ENCODE peak calls at places on chromosomes 12 and 14, in nine cellular contexts. One of them, this sample, is unnamed.

GRCh38 chr12:24231298-24231697 is 281.8 kb upstream of the SOX5 start:
- DNase-seq in neural progenitor cell: no peak
- DNase-seq in activated CD4-positive, alpha-beta T cell treated with anti-CD3 and anti-CD28 coated beads, Interleukin-2, amount 10 ng/mL, durations not matched to agents 7 days and 5 days: no peak
- DNase-seq in Calu3: no peak
- DNase-seq in stimulated activated CD4-positive, alpha-beta T cell treated with anti-CD3 and anti-CD28 coated beads, Interleukin-2, amount 100 ng/mL, for 48 hours: no peak
- DNase-seq in NCI-H146: no peak
- DNase-seq in activated CD8-positive, alpha-beta memory T cell treated with anti-CD3 and anti-CD28 coated beads, Interleukin-2, amount 50 U/mL, for 4 hours: no peak
- DNase-seq in activated naive CD4-positive, alpha-beta T cell treated with anti-CD3 and anti-CD28 coated beads for 36 hours: no peak
- DNase-seq in mesothelial cell of epicardium: no peak
- DNase-seq in this sample: no peak

GRCh38 chr14:90114554-90114953 is 52.8 kb downstream of the KCNK13 start:
- DNase-seq in neural progenitor cell: peak; percentile 34
- DNase-seq in NCI-H146: peak; percentile 57
- DNase-seq in activated CD8-positive, alpha-beta memory T cell treated with anti-CD3 and anti-CD28 coated beads, Interleukin-2, amount 50 U/mL, for 4 hours: no peak
- DNase-seq in mesothelial cell of epicardium: no peak
- DNase-seq in stimulated activated CD4-positive, alpha-beta T cell treated with anti-CD3 and anti-CD28 coated beads, Interleukin-2, amount 100 ng/mL, for 48 hours: no peak
- DNase-seq in activated CD4-positive, alpha-beta T cell treated with anti-CD3 and anti-CD28 coated beads, Interleukin-2, amount 10 ng/mL, durations not matched to agents 7 days and 5 days: no peak
- DNase-seq in Calu3: no peak
- DNase-seq in activated naive CD4-positive, alpha-beta T cell treated with anti-CD3 and anti-CD28 coated beads for 36 hours: no peak
- DNase-seq in this sample: no peak

GRCh38 chr12:31897791-31898503 is 61.3 kb upstream of the RESF1 start:
- DNase-seq in activated naive CD4-positive, alpha-beta T cell treated with anti-CD3 and anti-CD28 coated beads for 36 hours: no peak
- DNase-seq in activated CD8-positive, alpha-beta memory T cell treated with anti-CD3 and anti-CD28 coated beads, Interleukin-2, amount 50 U/mL, for 4 hours: peak; percentile 32
- DNase-seq in mesothelial cell of epicardium: no peak
- DNase-seq in stimulated activated CD4-positive, alpha-beta T cell treated with anti-CD3 and anti-CD28 coated beads, Interleukin-2, amount 100 ng/mL, for 48 hours: no peak
- DNase-seq in activated CD4-positive, alpha-beta T cell treated with anti-CD3 and anti-CD28 coated beads, Interleukin-2, amount 10 ng/mL, durations not matched to agents 7 days and 5 days: no peak
- DNase-seq in neural progenitor cell: peak; percentile 29
- DNase-seq in NCI-H146: peak; percentile 58
- DNase-seq in Calu3: peak; percentile 70
- DNase-seq in this sample: peak; percentile 21

GRCh38 chr14:30751646-30752416 is 122.5 kb upstream of the COCH start:
- DNase-seq in mesothelial cell of epicardium: no peak
- DNase-seq in Calu3: no peak
- DNase-seq in activated CD8-positive, alpha-beta memory T cell treated with anti-CD3 and anti-CD28 coated beads, Interleukin-2, amount 50 U/mL, for 4 hours: no peak
- DNase-seq in stimulated activated CD4-positive, alpha-beta T cell treated with anti-CD3 and anti-CD28 coated beads, Interleukin-2, amount 100 ng/mL, for 48 hours: no peak
- DNase-seq in activated CD4-positive, alpha-beta T cell treated with anti-CD3 and anti-CD28 coated beads, Interleukin-2, amount 10 ng/mL, durations not matched to agents 7 days and 5 days: no peak
- DNase-seq in NCI-H146: peak; percentile 12
- DNase-seq in activated naive CD4-positive, alpha-beta T cell treated with anti-CD3 and anti-CD28 coated beads for 36 hours: peak; percentile 13
- DNase-seq in neural progenitor cell: no peak
- DNase-seq in this sample: no peak

GRCh38 chr14:73180385-73180805 is 44.1 kb downstream of the PSEN1 start:
- DNase-seq in NCI-H146: no peak
- DNase-seq in mesothelial cell of epicardium: no peak
- DNase-seq in activated CD4-positive, alpha-beta T cell treated with anti-CD3 and anti-CD28 coated beads, Interleukin-2, amount 10 ng/mL, durations not matched to agents 7 days and 5 days: no peak
- DNase-seq in stimulated activated CD4-positive, alpha-beta T cell treated with anti-CD3 and anti-CD28 coated beads, Interleukin-2, amount 100 ng/mL, for 48 hours: no peak
- DNase-seq in neural progenitor cell: no peak
- DNase-seq in activated naive CD4-positive, alpha-beta T cell treated with anti-CD3 and anti-CD28 coated beads for 36 hours: no peak
- DNase-seq in Calu3: no peak
- DNase-seq in activated CD8-positive, alpha-beta memory T cell treated with anti-CD3 and anti-CD28 coated beads, Interleukin-2, amount 50 U/mL, for 4 hours: no peak
- DNase-seq in this sample: no peak

GRCh38 chr12:119176267-119177055 is 2.3 kb upstream of the HSPB8 start:
- DNase-seq in stimulated activated CD4-positive, alpha-beta T cell treated with anti-CD3 and anti-CD28 coated beads, Interleukin-2, amount 100 ng/mL, for 48 hours: no peak
- DNase-seq in Calu3: peak; percentile 81
- DNase-seq in mesothelial cell of epicardium: peak; percentile 76
- DNase-seq in neural progenitor cell: peak; percentile 60
- DNase-seq in activated CD8-positive, alpha-beta memory T cell treated with anti-CD3 and anti-CD28 coated beads, Interleukin-2, amount 50 U/mL, for 4 hours: no peak
- DNase-seq in activated naive CD4-positive, alpha-beta T cell treated with anti-CD3 and anti-CD28 coated beads for 36 hours: no peak
- DNase-seq in activated CD4-positive, alpha-beta T cell treated with anti-CD3 and anti-CD28 coated beads, Interleukin-2, amount 10 ng/mL, durations not matched to agents 7 days and 5 days: no peak
- DNase-seq in NCI-H146: peak; percentile 84
- DNase-seq in this sample: peak; percentile 61

GRCh38 chr12:31324845-31325523 is 966 bp downstream of the SINHCAF start:
- DNase-seq in stimulated activated CD4-positive, alpha-beta T cell treated with anti-CD3 and anti-CD28 coated beads, Interleukin-2, amount 100 ng/mL, for 48 hours: peak; percentile 30
- DNase-seq in activated CD8-positive, alpha-beta memory T cell treated with anti-CD3 and anti-CD28 coated beads, Interleukin-2, amount 50 U/mL, for 4 hours: peak; percentile 47
- DNase-seq in mesothelial cell of epicardium: peak; percentile 54
- DNase-seq in Calu3: peak; percentile 50
- DNase-seq in activated CD4-positive, alpha-beta T cell treated with anti-CD3 and anti-CD28 coated beads, Interleukin-2, amount 10 ng/mL, durations not matched to agents 7 days and 5 days: peak; percentile 52
- DNase-seq in NCI-H146: peak; percentile 87
- DNase-seq in neural progenitor cell: peak; percentile 72
- DNase-seq in activated naive CD4-positive, alpha-beta T cell treated with anti-CD3 and anti-CD28 coated beads for 36 hours: peak; percentile 46
- DNase-seq in this sample: peak; percentile 32

GRCh38 chr14:34081576-34082136 is 130.8 kb upstream of the EGLN3 start:
- DNase-seq in activated naive CD4-positive, alpha-beta T cell treated with anti-CD3 and anti-CD28 coated beads for 36 hours: no peak
- DNase-seq in NCI-H146: no peak
- DNase-seq in neural progenitor cell: no peak
- DNase-seq in activated CD4-positive, alpha-beta T cell treated with anti-CD3 and anti-CD28 coated beads, Interleukin-2, amount 10 ng/mL, durations not matched to agents 7 days and 5 days: no peak
- DNase-seq in stimulated activated CD4-positive, alpha-beta T cell treated with anti-CD3 and anti-CD28 coated beads, Interleukin-2, amount 100 ng/mL, for 48 hours: no peak
- DNase-seq in mesothelial cell of epicardium: no peak
- DNase-seq in activated CD8-positive, alpha-beta memory T cell treated with anti-CD3 and anti-CD28 coated beads, Interleukin-2, amount 50 U/mL, for 4 hours: no peak
- DNase-seq in Calu3: peak; percentile 42
- DNase-seq in this sample: peak; percentile 88

GRCh38 chr12:76883151-76883550 is 4.3 kb upstream of the CSRP2 start:
- DNase-seq in NCI-H146: no peak
- DNase-seq in neural progenitor cell: no peak
- DNase-seq in mesothelial cell of epicardium: no peak
- DNase-seq in activated CD8-positive, alpha-beta memory T cell treated with anti-CD3 and anti-CD28 coated beads, Interleukin-2, amount 50 U/mL, for 4 hours: no peak
- DNase-seq in Calu3: no peak
- DNase-seq in stimulated activated CD4-positive, alpha-beta T cell treated with anti-CD3 and anti-CD28 coated beads, Interleukin-2, amount 100 ng/mL, for 48 hours: no peak
- DNase-seq in activated CD4-positive, alpha-beta T cell treated with anti-CD3 and anti-CD28 coated beads, Interleukin-2, amount 10 ng/mL, durations not matched to agents 7 days and 5 days: no peak
- DNase-seq in activated naive CD4-positive, alpha-beta T cell treated with anti-CD3 and anti-CD28 coated beads for 36 hours: no peak
- DNase-seq in this sample: no peak

This sample was measured in NCI-H510A treated with DMSO at 0.1 percent for 48 hours.